ENCODE peak calls at places on chromosomes 6 and 20, in six cellular contexts. D is tibial nerve, Z is IMR-90, P is esophagus squamous epithelium, U is ovary, R is upper lobe of left lung. M is an unnamed sample.

GRCh38 chr6:147218797-147219196 is 14.6 kb downstream of the STXBP5 start:
- DNase-seq in D (no peak), Z (no peak), P (no peak), U (no peak), R (no peak), M (no peak)

GRCh38 chr6:13873288-13874190 is 51.2 kb upstream of the RNF182 start:
- DNase-seq in D (peak), Z (no peak), P (no peak), U (peak), R (peak), M (peak)

GRCh38 chr6:25058387-25058786 is 122.6 kb upstream of the RIPOR2 start:
- DNase-seq in D (no peak), Z (no peak), P (no peak), U (no peak), R (no peak), M (no peak)

GRCh38 chr6:85672050-85672449 is 29.4 kb upstream of the SYNCRIP start:
- DNase-seq in D (no peak), Z (no peak), P (no peak), U (no peak), R (no peak), M (no peak)

GRCh38 chr6:379367-380181 is 12.0 kb upstream of the IRF4 start:
- DNase-seq in D (no peak), Z (no peak), P (no peak), U (no peak), R (no peak), M (peak)

GRCh38 chr6:167826230-167827061 is at the start of gene AFDN:
- DNase-seq in D (peak), Z (peak), P (peak), U (peak), R (peak), M (peak)

GRCh38 chr6:137550527-137550926 is 56.3 kb upstream of the OLIG3 start:
- DNase-seq in D (no peak), Z (no peak), P (no peak), U (no peak), R (no peak), M (no peak)

GRCh38 chr6:154806804-154807203 is 73.6 kb downstream of the SCAF8 start:
- DNase-seq in D (no peak), Z (peak), P (no peak), U (no peak), R (no peak), M (no peak)

GRCh38 chr6:128806274-128806673 is 76.7 kb upstream of the LAMA2 start:
- DNase-seq in D (no peak), Z (no peak), P (no peak), U (no peak), R (no peak), M (no peak)

GRCh38 chr6:49556429-49556837 is 6.0 kb downstream of the C6orf141 start:
- DNase-seq in D (no peak), Z (peak), P (no peak), U (no peak), R (peak), M (no peak)

GRCh38 chr6:10526156-10526555 is 5.0 kb downstream of the GCNT2 start:
- DNase-seq in D (no peak), Z (no peak), P (no peak), U (no peak), R (no peak), M (no peak)

GRCh38 chr6:138545621-138545980 is 46.3 kb upstream of the NHSL1 start:
- DNase-seq in D (peak), Z (peak), P (no peak), U (peak), R (peak), M (peak)

GRCh38 chr6:23659125-23659524 is 466.9 kb upstream of the NRSN1 start:
- DNase-seq in D (no peak), Z (peak), P (no peak), U (no peak), R (no peak), M (no peak)

GRCh38 chr6:1604347-1604990 is 5.2 kb upstream of the FOXC1 start:
- DNase-seq in D (no peak), Z (peak), P (no peak), U (peak), R (peak), M (peak)

GRCh38 chr20:19583532-19584175 is 174.4 kb upstream of the RIN2 start:
- DNase-seq in D (peak), Z (peak), P (no peak), U (peak), R (peak), M (peak)

GRCh38 chr6:129498950-129499870 is 210.8 kb downstream of the ARHGAP18 start:
- DNase-seq in D (no peak), Z (peak), P (no peak), U (no peak), R (peak), M (no peak)

GRCh38 chr6:93779086-93779858 is 359.9 kb upstream of the EPHA7 start:
- DNase-seq in D (no peak), Z (no peak), P (no peak), U (peak), R (no peak), M (no peak)

GRCh38 chr6:30100585-30101422 is 12.1 kb downstream of the TRIM31 start:
- DNase-seq in D (no peak), Z (no peak), P (no peak), U (peak), R (peak), M (peak)

GRCh38 chr20:64158346-64159285 is 5.6 kb upstream of the MYT1 start:
- DNase-seq in D (no peak), Z (no peak), P (no peak), U (no peak), R (no peak), M (no peak)

GRCh38 chr6:16276991-16277981 is 38.9 kb downstream of the GMPR start:
- DNase-seq in D (peak), Z (peak), P (no peak), U (peak), R (peak), M (no peak)
- TF ChIP-seq CTCF in D (peak), Z (peak), P (no peak), U (peak), R (no peak), M (peak)

GRCh38 chr20:45890997-45891983 is at the start of the genes CTSA and NEURL2:
- DNase-seq in D (peak), Z (peak), P (peak), U (peak), R (peak), M (peak)
- TF ChIP-seq POLR2A in D (no peak), Z (no peak), P (peak), U (peak), R (peak), M (no peak)

GRCh38 chr6:142570221-142570671 is 268.4 kb downstream of the ADGRG6 start:
- DNase-seq in D (no peak), Z (peak), P (no peak), U (no peak), R (peak), M (no peak)

GRCh38 chr6:142569676-142570075 is 267.9 kb downstream of the ADGRG6 start:
- DNase-seq in D (no peak), Z (no peak), P (no peak), U (no peak), R (no peak), M (no peak)

GRCh38 chr6:142566628-142567396 is 265.0 kb downstream of the ADGRG6 start:
- DNase-seq in D (peak), Z (peak), P (no peak), U (no peak), R (peak), M (no peak)

GRCh38 chr6:142567476-142567875 is 265.7 kb downstream of the ADGRG6 start:
- DNase-seq in D (no peak), Z (no peak), P (no peak), U (no peak), R (no peak), M (no peak)

DNA sequence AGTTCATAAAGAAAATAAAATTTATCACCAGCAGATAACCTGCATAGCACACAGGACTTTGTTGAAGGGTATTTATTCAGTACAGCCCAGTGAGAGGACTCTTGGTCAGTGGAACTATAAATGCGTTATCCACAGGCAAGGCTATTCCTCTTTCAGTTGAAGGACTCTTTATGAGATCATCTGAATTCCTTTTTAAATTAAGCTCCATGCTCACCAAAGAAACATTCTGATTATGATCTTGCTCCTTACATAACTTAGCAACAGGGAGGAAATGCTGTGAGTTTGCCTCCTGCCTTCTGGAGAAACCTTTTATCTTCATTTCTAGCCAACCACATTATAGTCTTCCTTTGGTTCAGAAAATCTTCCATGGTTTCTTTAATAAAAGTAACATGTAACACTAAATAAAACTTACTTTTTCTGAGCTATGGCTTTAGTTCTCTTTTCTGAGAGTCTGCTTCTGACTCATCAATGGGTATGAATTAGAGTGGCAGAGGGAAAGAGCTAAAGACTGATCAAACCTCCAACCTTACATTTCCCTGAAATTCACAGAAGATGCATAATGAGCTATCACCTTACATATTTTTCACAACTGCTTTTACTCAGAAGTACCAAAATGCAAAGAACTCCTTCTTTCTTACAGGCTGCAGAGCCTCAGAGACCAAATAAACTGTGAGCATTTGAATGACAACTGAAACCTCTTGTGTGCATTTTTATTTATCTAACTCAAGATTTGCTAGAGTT is 267.2 kb downstream of the ADGRG6 start:
- DNase-seq in D (no peak), Z (peak), P (no peak), U (no peak), R (no peak), M (no peak)
- H3K27ac ChIP-seq in D (no peak), Z (no peak), P (peak), U (no peak), R (peak), M (no peak)

DNA sequence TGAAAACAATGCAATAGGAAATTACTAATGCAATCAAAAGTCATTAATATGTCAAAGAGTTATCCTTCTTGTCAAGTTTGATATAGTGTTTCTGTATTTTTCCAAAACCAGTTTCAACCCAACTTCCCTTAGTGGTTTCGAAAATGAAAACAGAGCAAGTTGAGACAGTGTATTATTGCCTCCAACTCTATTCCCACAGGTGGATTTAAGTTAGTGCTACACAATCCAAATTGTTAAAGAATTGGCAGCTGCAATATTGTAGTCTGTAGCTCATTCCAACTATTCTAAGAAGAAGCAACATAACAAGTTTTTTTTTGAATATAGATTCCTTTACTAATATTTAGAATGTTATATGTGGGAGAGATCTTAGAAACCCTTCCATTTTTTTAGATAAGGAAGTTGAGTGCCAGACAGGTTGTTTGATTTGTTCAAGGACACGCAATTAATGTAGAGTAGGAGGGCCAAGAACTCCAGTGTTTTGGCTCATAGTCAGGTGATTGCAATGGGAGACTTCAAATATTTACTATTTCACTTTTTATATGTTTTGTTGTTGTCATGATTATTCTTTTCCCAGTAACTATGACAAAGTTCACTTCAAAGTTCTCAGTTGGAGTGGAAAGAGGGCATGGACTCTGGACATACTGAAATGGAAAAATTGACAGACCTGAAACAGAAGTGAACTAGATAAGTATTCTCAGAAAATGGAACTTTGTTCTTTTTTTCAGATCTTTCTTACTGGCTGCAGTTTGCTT is 282.4 kb upstream of the HSF2 start:
- DNase-seq in D (no peak), Z (no peak), P (no peak), U (no peak), R (no peak), M (no peak)
- TF ChIP-seq CTCF in D (no peak), Z (no peak), P (no peak), U (no peak), R (no peak), M (no peak)

DNA sequence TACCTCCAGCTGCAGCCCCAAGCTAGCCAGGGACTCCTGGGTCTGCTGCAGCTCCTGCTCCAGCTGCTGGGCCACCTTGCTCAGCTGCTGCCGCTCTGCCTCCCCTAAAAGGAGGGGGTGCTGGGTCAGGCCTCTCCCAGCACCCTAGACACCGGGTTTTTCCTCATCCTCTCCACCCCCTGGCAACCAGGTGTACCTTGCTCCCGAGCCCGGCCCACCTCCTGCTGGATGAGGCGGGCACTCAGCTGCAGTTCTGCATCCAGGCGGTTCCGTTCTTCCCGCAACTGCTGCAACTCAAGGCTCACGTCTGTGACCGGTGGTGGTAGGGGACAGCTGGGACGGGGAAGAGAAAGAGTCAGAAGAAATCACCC is 6.1 kb upstream of the PSORS1C2 start:
- DNase-seq in D (no peak), Z (no peak), P (no peak), U (no peak), R (no peak), M (no peak)
- TF ChIP-seq POLR2A in D (no peak), Z (no peak), P (no peak), U (no peak), R (no peak), M (no peak)

GRCh38 chr20:385448-385847 is 4.9 kb downstream of the TRIB3 start:
- DNase-seq in D (no peak), Z (no peak), P (no peak), U (no peak), R (no peak), M (no peak)

GRCh38 chr20:387520-387919 is 7.0 kb downstream of the TRIB3 start:
- DNase-seq in D (no peak), Z (no peak), P (no peak), U (no peak), R (no peak), M (no peak)

GRCh38 chr20:391041-391711 is 10.6 kb downstream of the TRIB3 start:
- DNase-seq in D (no peak), Z (no peak), P (no peak), U (no peak), R (no peak), M (no peak)

GRCh38 chr20:388034-388994 is 7.8 kb downstream of the TRIB3 start:
- DNase-seq in D (no peak), Z (no peak), P (no peak), U (no peak), R (no peak), M (no peak)

DNA sequence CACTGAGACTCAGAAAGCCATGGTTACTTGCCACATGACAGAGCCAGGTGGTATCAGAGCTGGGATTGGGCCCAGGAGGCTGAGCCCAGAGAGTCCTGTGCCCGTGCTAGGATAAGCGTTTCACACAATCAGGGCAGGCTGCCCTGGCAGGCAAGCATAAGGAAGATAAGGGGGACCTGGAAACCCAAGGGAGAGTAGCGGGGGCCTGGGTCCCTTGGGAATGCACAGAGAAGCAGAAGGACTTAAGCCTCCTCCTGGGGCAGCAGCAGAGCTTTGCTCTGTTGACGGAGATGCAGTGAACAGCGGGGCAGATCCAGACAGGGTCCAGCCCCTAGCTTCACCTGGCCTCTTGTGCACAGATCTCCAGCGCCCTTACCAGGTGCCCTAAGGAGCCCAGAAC is 8.7 kb downstream of the TRIB3 start:
- DNase-seq in D (no peak), Z (no peak), P (no peak), U (no peak), R (no peak), M (no peak)
- H3K27ac ChIP-seq in D (no peak), Z (no peak), P (no peak), U (no peak), R (no peak), M (no peak)

GRCh38 chr6:158496700-158497099 is 63.2 kb upstream of the TMEM181 start:
- DNase-seq in D (no peak), Z (no peak), P (no peak), U (no peak), R (no peak), M (no peak)
- TF ChIP-seq CTCF in D (no peak), Z (no peak), P (no peak), U (no peak), R (no peak), M (no peak)